ENCODE peak calls at places on chromosomes 6 and 20, in six cellular contexts. One of them, this sample, is unnamed.

GRCh38 chr6:42409582-42409981 is 42.1 kb downstream of the TRERF1 start:
- DNase-seq in suprapubic skin: no peak
- DNase-seq in heart right ventricle: no peak
- DNase-seq in stomach: no peak
- DNase-seq in mesendoderm: no peak
- DNase-seq in AG04450: no peak
- DNase-seq in this sample: no peak

GRCh38 chr6:67567842-67568241 is 1067.2 kb upstream of the ADGRB3 start:
- DNase-seq in AG04450: no peak
- DNase-seq in mesendoderm: no peak
- DNase-seq in suprapubic skin: no peak
- DNase-seq in stomach: no peak
- DNase-seq in heart right ventricle: no peak
- DNase-seq in this sample: no peak

GRCh38 chr20:3068075-3068474 is 3.3 kb upstream of the OXT start:
- DNase-seq in heart right ventricle: no peak
- DNase-seq in stomach: no peak
- DNase-seq in AG04450: no peak
- DNase-seq in mesendoderm: no peak
- DNase-seq in suprapubic skin: no peak
- DNase-seq in this sample: no peak

GRCh38 chr6:169263836-169264608 is 10.4 kb upstream of the THBS2 start:
- DNase-seq in mesendoderm: no peak
- DNase-seq in suprapubic skin: no peak
- DNase-seq in heart right ventricle: peak
- DNase-seq in stomach: no peak
- DNase-seq in AG04450: no peak
- DNase-seq in this sample: no peak

GRCh38 chr6:151310852-151311767 is 71.3 kb downstream of the AKAP12 start:
- DNase-seq in mesendoderm: peak
- DNase-seq in AG04450: no peak
- DNase-seq in heart right ventricle: no peak
- DNase-seq in stomach: no peak
- DNase-seq in suprapubic skin: no peak
- DNase-seq in this sample: no peak

GRCh38 chr20:48788486-48789072 is 39.2 kb downstream of the PREX1 start:
- DNase-seq in AG04450: no peak
- DNase-seq in mesendoderm: no peak
- DNase-seq in stomach: no peak
- DNase-seq in suprapubic skin: no peak
- DNase-seq in heart right ventricle: no peak
- DNase-seq in this sample: no peak

GRCh38 chr6:146420255-146420654 is 123.4 kb upstream of the RAB32 start:
- DNase-seq in AG04450: no peak
- DNase-seq in heart right ventricle: no peak
- DNase-seq in stomach: no peak
- DNase-seq in mesendoderm: no peak
- DNase-seq in suprapubic skin: no peak
- DNase-seq in this sample: no peak

GRCh38 chr6:6701864-6702263 is 113.3 kb downstream of the LY86 start:
- DNase-seq in suprapubic skin: no peak
- DNase-seq in stomach: no peak
- DNase-seq in mesendoderm: no peak
- DNase-seq in heart right ventricle: no peak
- DNase-seq in AG04450: no peak
- DNase-seq in this sample: peak

GRCh38 chr6:159989882-159990480 is 21.1 kb downstream of the IGF2R start:
- DNase-seq in suprapubic skin: no peak
- DNase-seq in AG04450: no peak
- DNase-seq in stomach: no peak
- DNase-seq in mesendoderm: no peak
- DNase-seq in heart right ventricle: no peak
- DNase-seq in this sample: no peak

GRCh38 chr20:33666293-33667244 is at the start of gene ACTL10:
- DNase-seq in suprapubic skin: peak
- DNase-seq in heart right ventricle: peak
- DNase-seq in mesendoderm: peak
- DNase-seq in stomach: peak
- DNase-seq in AG04450: peak
- DNase-seq in this sample: peak

GRCh38 chr20:20759132-20759531 is 46.7 kb upstream of the RALGAPA2 start:
- DNase-seq in AG04450: no peak
- DNase-seq in mesendoderm: no peak
- DNase-seq in stomach: no peak
- DNase-seq in suprapubic skin: no peak
- DNase-seq in heart right ventricle: no peak
- DNase-seq in this sample: no peak

GRCh38 chr6:147949981-147950622 is 392.5 kb upstream of the SASH1 start:
- DNase-seq in stomach: no peak
- DNase-seq in heart right ventricle: no peak
- DNase-seq in AG04450: no peak
- DNase-seq in mesendoderm: no peak
- DNase-seq in suprapubic skin: no peak
- DNase-seq in this sample: no peak

GRCh38 chr6:127146935-127147334 is 28.5 kb downstream of the RSPO3 start:
- DNase-seq in heart right ventricle: no peak
- DNase-seq in mesendoderm: peak
- DNase-seq in AG04450: peak
- DNase-seq in stomach: no peak
- DNase-seq in suprapubic skin: no peak
- DNase-seq in this sample: no peak

GRCh38 chr20:1375515-1375914 is 17.3 kb downstream of the FKBP1A start:
- DNase-seq in heart right ventricle: no peak
- DNase-seq in stomach: no peak
- DNase-seq in AG04450: peak
- DNase-seq in mesendoderm: no peak
- DNase-seq in suprapubic skin: no peak
- DNase-seq in this sample: no peak

GRCh38 chr6:139334791-139335446 is 39.5 kb downstream of the CITED2 start:
- DNase-seq in stomach: no peak
- DNase-seq in AG04450: peak
- DNase-seq in mesendoderm: no peak
- DNase-seq in heart right ventricle: no peak
- DNase-seq in suprapubic skin: no peak
- DNase-seq in this sample: no peak
- H3K27ac ChIP-seq in stomach: peak
- H3K27ac ChIP-seq in AG04450: peak
- H3K27ac ChIP-seq in mesendoderm: no peak
- H3K27ac ChIP-seq in heart right ventricle: peak
- H3K27ac ChIP-seq in suprapubic skin: peak
- H3K27ac ChIP-seq in this sample: peak

GRCh38 chr6:13695217-13695616 is 16.4 kb downstream of the RANBP9 start:
- DNase-seq in mesendoderm: no peak
- DNase-seq in stomach: no peak
- DNase-seq in suprapubic skin: no peak
- DNase-seq in AG04450: peak
- DNase-seq in heart right ventricle: no peak
- DNase-seq in this sample: no peak
- H3K27ac ChIP-seq in mesendoderm: no peak
- H3K27ac ChIP-seq in stomach: no peak
- H3K27ac ChIP-seq in suprapubic skin: no peak
- H3K27ac ChIP-seq in AG04450: peak
- H3K27ac ChIP-seq in heart right ventricle: no peak
- H3K27ac ChIP-seq in this sample: no peak

GRCh38 chr6:46502486-46503119 is 11.4 kb upstream of the RCAN2 start:
- DNase-seq in heart right ventricle: no peak
- DNase-seq in AG04450: no peak
- DNase-seq in mesendoderm: no peak
- DNase-seq in stomach: no peak
- DNase-seq in suprapubic skin: no peak
- DNase-seq in this sample: no peak
- H3K27ac ChIP-seq in heart right ventricle: peak
- H3K27ac ChIP-seq in AG04450: no peak
- H3K27ac ChIP-seq in mesendoderm: no peak
- H3K27ac ChIP-seq in stomach: peak
- H3K27ac ChIP-seq in suprapubic skin: peak
- H3K27ac ChIP-seq in this sample: peak

GRCh38 chr6:45416700-45417099 is 39.0 kb upstream of the SUPT3H start:
- DNase-seq in stomach: no peak
- DNase-seq in suprapubic skin: no peak
- DNase-seq in mesendoderm: no peak
- DNase-seq in AG04450: no peak
- DNase-seq in heart right ventricle: no peak
- DNase-seq in this sample: no peak

GRCh38 chr6:45415778-45416518 is 38.2 kb upstream of the SUPT3H start:
- DNase-seq in stomach: no peak
- DNase-seq in AG04450: no peak
- DNase-seq in heart right ventricle: no peak
- DNase-seq in suprapubic skin: no peak
- DNase-seq in mesendoderm: no peak
- DNase-seq in this sample: no peak

GRCh38 chr6:45415315-45415714 is 37.6 kb upstream of the SUPT3H start:
- DNase-seq in suprapubic skin: no peak
- DNase-seq in AG04450: no peak
- DNase-seq in stomach: no peak
- DNase-seq in mesendoderm: no peak
- DNase-seq in heart right ventricle: no peak
- DNase-seq in this sample: no peak

GRCh38 chr6:45419574-45420082 is 41.9 kb upstream of the SUPT3H start:
- DNase-seq in AG04450: no peak
- DNase-seq in mesendoderm: peak
- DNase-seq in suprapubic skin: no peak
- DNase-seq in heart right ventricle: peak
- DNase-seq in stomach: peak
- DNase-seq in this sample: peak

DNA sequence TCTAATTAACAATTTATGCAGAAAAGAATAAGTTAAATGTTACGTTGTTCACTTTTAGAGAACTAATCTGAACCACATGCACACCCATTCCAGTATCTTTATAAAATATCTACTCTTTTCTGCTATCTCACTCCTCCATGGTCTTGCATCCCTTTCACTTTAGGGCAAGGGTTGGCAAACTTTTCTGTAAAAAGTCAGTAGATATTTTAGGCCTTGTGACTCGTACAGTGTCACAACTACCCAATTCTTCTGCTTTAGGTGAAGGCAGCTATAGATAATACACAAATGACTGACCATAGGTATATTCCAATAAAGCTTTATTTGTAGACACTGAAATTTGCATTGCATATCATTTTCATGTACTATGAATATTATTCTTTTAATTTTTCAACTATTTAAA is 39.7 kb upstream of the SUPT3H start:
- DNase-seq in heart right ventricle: no peak
- DNase-seq in AG04450: no peak
- DNase-seq in stomach: no peak
- DNase-seq in suprapubic skin: no peak
- DNase-seq in mesendoderm: no peak
- DNase-seq in this sample: no peak
- H3K27ac ChIP-seq in heart right ventricle: no peak
- H3K27ac ChIP-seq in AG04450: no peak
- H3K27ac ChIP-seq in stomach: no peak
- H3K27ac ChIP-seq in suprapubic skin: no peak
- H3K27ac ChIP-seq in mesendoderm: no peak
- H3K27ac ChIP-seq in this sample: no peak

DNA sequence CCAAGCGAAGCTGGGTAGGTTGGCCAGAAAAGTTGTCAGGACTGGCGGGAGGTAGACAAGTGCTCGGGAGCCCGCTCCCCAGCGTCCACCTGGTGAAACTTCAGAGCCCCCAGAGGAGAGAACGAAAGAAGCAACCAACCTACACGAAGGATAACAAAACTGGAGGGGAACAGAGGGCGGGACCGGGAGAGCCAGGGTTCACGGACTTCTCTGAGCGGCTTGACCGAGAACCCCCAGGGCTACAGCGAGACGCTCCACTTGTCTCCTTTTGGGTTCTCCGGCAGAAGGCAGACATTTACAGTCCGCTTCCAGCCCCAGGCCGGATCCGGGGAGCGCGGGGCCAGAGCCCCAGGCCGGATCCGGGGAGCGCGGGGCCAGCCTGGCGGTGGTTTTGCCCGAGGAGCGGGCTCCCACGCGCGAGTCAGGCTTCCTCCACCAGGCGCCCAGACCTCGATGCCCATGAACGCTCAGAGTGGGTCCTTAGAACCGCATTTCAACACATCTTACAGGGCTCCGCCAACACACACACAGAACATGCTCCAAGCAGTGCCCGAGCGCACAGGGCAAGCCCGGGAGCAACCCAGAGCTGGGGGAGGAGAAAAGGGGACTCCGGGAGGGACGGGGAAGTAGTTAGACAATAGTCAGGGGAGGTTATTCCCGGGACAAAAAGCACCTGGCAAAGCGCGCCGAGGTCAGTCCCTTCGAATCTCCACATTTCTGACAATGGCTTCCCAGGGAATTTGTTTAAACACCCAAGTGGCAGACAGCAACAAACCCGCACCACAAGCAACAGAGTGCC is 1.1 kb downstream of the PTPRK start:
- DNase-seq in mesendoderm: peak
- DNase-seq in AG04450: no peak
- DNase-seq in heart right ventricle: peak
- DNase-seq in suprapubic skin: no peak
- DNase-seq in stomach: peak
- DNase-seq in this sample: peak
- H3K27ac ChIP-seq in mesendoderm: peak
- H3K27ac ChIP-seq in AG04450: peak
- H3K27ac ChIP-seq in heart right ventricle: peak
- H3K27ac ChIP-seq in suprapubic skin: peak
- H3K27ac ChIP-seq in stomach: peak
- H3K27ac ChIP-seq in this sample: peak

DNA sequence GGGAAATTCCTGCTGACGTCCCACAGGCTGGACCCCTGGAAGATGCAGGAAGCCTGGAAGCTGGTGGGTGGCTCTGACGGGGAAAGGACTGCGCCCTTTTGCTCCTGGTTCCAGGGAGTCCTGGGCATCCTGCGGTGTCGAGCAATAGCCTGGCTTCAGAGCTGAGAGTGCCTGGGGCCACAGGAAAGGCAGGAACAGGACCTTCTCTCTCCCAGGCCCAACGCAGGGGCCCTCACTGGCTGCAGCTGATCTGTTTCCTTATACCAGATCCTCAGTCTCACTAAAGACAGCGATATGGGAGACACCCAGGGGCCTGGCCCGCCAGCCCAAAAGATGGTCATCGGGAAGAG is 1.4 kb downstream of the B3GALT4 start:
- DNase-seq in suprapubic skin: no peak
- DNase-seq in stomach: no peak
- DNase-seq in mesendoderm: no peak
- DNase-seq in heart right ventricle: no peak
- DNase-seq in AG04450: no peak
- DNase-seq in this sample: no peak
- H3K27ac ChIP-seq in suprapubic skin: peak
- H3K27ac ChIP-seq in stomach: peak
- H3K27ac ChIP-seq in mesendoderm: no peak
- H3K27ac ChIP-seq in heart right ventricle: peak
- H3K27ac ChIP-seq in AG04450: no peak
- H3K27ac ChIP-seq in this sample: peak

DNA sequence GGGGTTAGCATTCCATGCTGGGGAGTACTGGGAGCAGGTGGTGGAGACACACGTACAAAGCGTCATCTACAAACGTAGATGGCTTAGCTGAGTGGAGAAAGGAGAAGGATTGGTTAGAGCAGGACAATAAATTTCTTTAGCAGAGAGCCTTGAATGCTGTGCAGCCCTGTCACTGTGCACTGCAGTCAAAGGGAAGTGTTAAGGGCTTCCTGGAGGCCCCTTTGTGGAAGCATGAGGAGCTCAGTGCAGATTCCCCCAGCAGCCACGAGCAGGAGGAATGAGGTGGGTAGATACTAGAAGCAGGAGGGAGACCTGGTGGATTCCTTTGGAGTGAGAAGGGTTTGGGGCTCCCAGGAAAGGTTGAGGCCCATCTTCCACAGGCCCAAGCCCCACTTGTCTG is 6.1 kb upstream of the TREML4 start:
- DNase-seq in suprapubic skin: no peak
- DNase-seq in heart right ventricle: no peak
- DNase-seq in stomach: no peak
- DNase-seq in mesendoderm: no peak
- DNase-seq in AG04450: no peak
- DNase-seq in this sample: no peak
- H3K27ac ChIP-seq in suprapubic skin: no peak
- H3K27ac ChIP-seq in heart right ventricle: no peak
- H3K27ac ChIP-seq in stomach: no peak
- H3K27ac ChIP-seq in mesendoderm: no peak
- H3K27ac ChIP-seq in AG04450: no peak
- H3K27ac ChIP-seq in this sample: no peak

This sample was measured in lower lobe of right lung.